ENCODE peak calls at places on chromosome 7, in four cellular contexts. One of them, this sample, is unnamed.

GRCh38 chr7:3683886-3684539 is 383.0 kb downstream of the SDK1 start:
- DNase-seq in lower lobe of right lung: no peak
- DNase-seq in naive thymus-derived CD4-positive, alpha-beta T cell: no peak
- DNase-seq in upper lobe of left lung: no peak
- DNase-seq in this sample: no peak

GRCh38 chr7:124489925-124490324 is 275.7 kb downstream of the GPR37 start:
- DNase-seq in lower lobe of right lung: no peak
- DNase-seq in naive thymus-derived CD4-positive, alpha-beta T cell: no peak
- DNase-seq in upper lobe of left lung: no peak
- DNase-seq in this sample: no peak

GRCh38 chr7:14270099-14270498 is 280.6 kb upstream of the ETV1 start:
- DNase-seq in lower lobe of right lung: no peak
- DNase-seq in naive thymus-derived CD4-positive, alpha-beta T cell: no peak
- DNase-seq in upper lobe of left lung: no peak
- DNase-seq in this sample: no peak

GRCh38 chr7:117302396-117302795 is 20.5 kb downstream of the WNT2 start:
- DNase-seq in lower lobe of right lung: no peak
- DNase-seq in naive thymus-derived CD4-positive, alpha-beta T cell: no peak
- DNase-seq in upper lobe of left lung: no peak
- DNase-seq in this sample: no peak

GRCh38 chr7:159097661-159098423 is 46.8 kb downstream of the VIPR2 start:
- DNase-seq in lower lobe of right lung: no peak
- DNase-seq in naive thymus-derived CD4-positive, alpha-beta T cell: no peak
- DNase-seq in upper lobe of left lung: peak; percentile 16
- DNase-seq in this sample: no peak

GRCh38 chr7:95303501-95303900 is 20.8 kb downstream of the PON1 start:
- DNase-seq in lower lobe of right lung: no peak
- DNase-seq in naive thymus-derived CD4-positive, alpha-beta T cell: no peak
- DNase-seq in upper lobe of left lung: no peak
- DNase-seq in this sample: no peak

GRCh38 chr7:6508539-6508938 is 42.7 kb downstream of the GRID2IP start:
- DNase-seq in lower lobe of right lung: no peak
- DNase-seq in naive thymus-derived CD4-positive, alpha-beta T cell: no peak
- DNase-seq in upper lobe of left lung: no peak
- DNase-seq in this sample: no peak

GRCh38 chr7:36203081-36203775 is 50.2 kb downstream of the EEPD1 start:
- DNase-seq in lower lobe of right lung: no peak
- DNase-seq in naive thymus-derived CD4-positive, alpha-beta T cell: no peak
- DNase-seq in upper lobe of left lung: no peak
- DNase-seq in this sample: no peak

GRCh38 chr7:116582164-116582732 is 57.4 kb downstream of the CAV1 start:
- DNase-seq in lower lobe of right lung: no peak
- DNase-seq in naive thymus-derived CD4-positive, alpha-beta T cell: no peak
- DNase-seq in upper lobe of left lung: no peak
- DNase-seq in this sample: no peak

GRCh38 chr7:134048166-134048565 is 79.0 kb upstream of the LRGUK start:
- DNase-seq in lower lobe of right lung: no peak
- DNase-seq in naive thymus-derived CD4-positive, alpha-beta T cell: no peak
- DNase-seq in upper lobe of left lung: no peak
- DNase-seq in this sample: no peak

GRCh38 chr7:104096683-104097082 is 107.2 kb upstream of the RELN start:
- DNase-seq in lower lobe of right lung: no peak
- DNase-seq in naive thymus-derived CD4-positive, alpha-beta T cell: no peak
- DNase-seq in upper lobe of left lung: no peak
- DNase-seq in this sample: no peak

GRCh38 chr7:120064565-120064964 is 208.4 kb upstream of the KCND2 start:
- DNase-seq in lower lobe of right lung: no peak
- DNase-seq in naive thymus-derived CD4-positive, alpha-beta T cell: no peak
- DNase-seq in upper lobe of left lung: no peak
- DNase-seq in this sample: no peak

GRCh38 chr7:151891753-151892152 is 14.8 kb upstream of the PRKAG2 start:
- DNase-seq in lower lobe of right lung: no peak
- DNase-seq in naive thymus-derived CD4-positive, alpha-beta T cell: no peak
- DNase-seq in upper lobe of left lung: no peak
- DNase-seq in this sample: no peak

GRCh38 chr7:2148189-2148588 is 84.6 kb downstream of the MAD1L1 start:
- DNase-seq in lower lobe of right lung: no peak
- DNase-seq in naive thymus-derived CD4-positive, alpha-beta T cell: no peak
- DNase-seq in upper lobe of left lung: no peak
- DNase-seq in this sample: no peak

GRCh38 chr7:135180122-135180521 is 9.6 kb upstream of the CYREN start:
- DNase-seq in lower lobe of right lung: no peak
- DNase-seq in naive thymus-derived CD4-positive, alpha-beta T cell: no peak
- DNase-seq in upper lobe of left lung: no peak
- DNase-seq in this sample: no peak

GRCh38 chr7:125363873-125364272 is 434.2 kb upstream of the POT1 start:
- DNase-seq in lower lobe of right lung: no peak
- DNase-seq in naive thymus-derived CD4-positive, alpha-beta T cell: no peak
- DNase-seq in upper lobe of left lung: no peak
- DNase-seq in this sample: peak; percentile 31

GRCh38 chr7:157651366-157652160 is 314.8 kb downstream of the DNAJB6 start:
- DNase-seq in lower lobe of right lung: no peak
- DNase-seq in naive thymus-derived CD4-positive, alpha-beta T cell: no peak
- DNase-seq in upper lobe of left lung: no peak
- DNase-seq in this sample: no peak

GRCh38 chr7:2870471-2870941 is 26.4 kb upstream of the GNA12 start:
- DNase-seq in lower lobe of right lung: peak; percentile 78
- DNase-seq in naive thymus-derived CD4-positive, alpha-beta T cell: peak; percentile 61
- DNase-seq in upper lobe of left lung: peak; percentile 71
- DNase-seq in this sample: no peak

GRCh38 chr7:36015733-36016132 is 137.3 kb upstream of the EEPD1 start:
- DNase-seq in lower lobe of right lung: no peak
- DNase-seq in naive thymus-derived CD4-positive, alpha-beta T cell: no peak
- DNase-seq in upper lobe of left lung: no peak
- DNase-seq in this sample: peak; percentile 24

GRCh38 chr7:44141221-44141850 is at the start of gene MYL7:
- DNase-seq in lower lobe of right lung: no peak
- DNase-seq in naive thymus-derived CD4-positive, alpha-beta T cell: no peak
- DNase-seq in upper lobe of left lung: no peak
- DNase-seq in this sample: no peak

GRCh38 chr7:116834815-116835533 is 27.4 kb upstream of the CAPZA2 start:
- DNase-seq in lower lobe of right lung: no peak
- DNase-seq in naive thymus-derived CD4-positive, alpha-beta T cell: no peak
- DNase-seq in upper lobe of left lung: no peak
- DNase-seq in this sample: no peak

GRCh38 chr7:33849004-33849403 is 56.3 kb upstream of the BMPER start:
- DNase-seq in lower lobe of right lung: no peak
- DNase-seq in naive thymus-derived CD4-positive, alpha-beta T cell: no peak
- DNase-seq in upper lobe of left lung: no peak
- DNase-seq in this sample: no peak

GRCh38 chr7:80362677-80363076 is 149.2 kb downstream of the GNAT3 start:
- DNase-seq in lower lobe of right lung: no peak
- DNase-seq in naive thymus-derived CD4-positive, alpha-beta T cell: no peak
- DNase-seq in upper lobe of left lung: no peak
- DNase-seq in this sample: no peak

GRCh38 chr7:21869785-21870402 is 75.8 kb downstream of the CDCA7L start:
- DNase-seq in lower lobe of right lung: no peak
- DNase-seq in naive thymus-derived CD4-positive, alpha-beta T cell: no peak
- DNase-seq in upper lobe of left lung: no peak
- DNase-seq in this sample: no peak

GRCh38 chr7:359226-359775 is 69.3 kb downstream of the FOXL3 start:
- DNase-seq in lower lobe of right lung: peak; percentile 33
- DNase-seq in naive thymus-derived CD4-positive, alpha-beta T cell: no peak
- DNase-seq in upper lobe of left lung: no peak
- DNase-seq in this sample: no peak

GRCh38 chr7:105677803-105678583 is 96.7 kb upstream of the EFCAB10 start:
- DNase-seq in lower lobe of right lung: peak; percentile 76
- DNase-seq in naive thymus-derived CD4-positive, alpha-beta T cell: peak; percentile 71
- DNase-seq in upper lobe of left lung: peak; percentile 83
- DNase-seq in this sample: no peak

GRCh38 chr7:135208417-135208793 is 2.9 kb downstream of the WDR91 start:
- DNase-seq in lower lobe of right lung: no peak
- DNase-seq in naive thymus-derived CD4-positive, alpha-beta T cell: no peak
- DNase-seq in upper lobe of left lung: no peak
- DNase-seq in this sample: no peak

GRCh38 chr7:88089484-88090050 is 130.3 kb downstream of the SRI start:
- DNase-seq in lower lobe of right lung: no peak
- DNase-seq in naive thymus-derived CD4-positive, alpha-beta T cell: no peak
- DNase-seq in upper lobe of left lung: no peak
- DNase-seq in this sample: no peak

GRCh38 chr7:66958708-66959350 is 36.6 kb downstream of the SBDS start:
- DNase-seq in lower lobe of right lung: no peak
- DNase-seq in naive thymus-derived CD4-positive, alpha-beta T cell: no peak
- DNase-seq in upper lobe of left lung: no peak
- DNase-seq in this sample: no peak

GRCh38 chr7:132656846-132657776 is 80.8 kb upstream of the PLXNA4 start:
- DNase-seq in lower lobe of right lung: no peak
- DNase-seq in naive thymus-derived CD4-positive, alpha-beta T cell: no peak
- DNase-seq in upper lobe of left lung: no peak
- DNase-seq in this sample: no peak

GRCh38 chr7:100478966-100479660 is at the start of gene TSC22D4:
- DNase-seq in lower lobe of right lung: peak; percentile 93
- DNase-seq in naive thymus-derived CD4-positive, alpha-beta T cell: peak; percentile 96
- DNase-seq in upper lobe of left lung: peak; percentile 96
- DNase-seq in this sample: peak; percentile 95
- H3K4me1 ChIP-seq in lower lobe of right lung: peaks cover 48% of the 10 kb centered on the region
- H3K4me1 ChIP-seq in naive thymus-derived CD4-positive, alpha-beta T cell: peaks cover 42% of the 10 kb centered on the region
- H3K4me1 ChIP-seq in upper lobe of left lung: peaks cover 65% of the 10 kb centered on the region
- H3K4me1 ChIP-seq in this sample: peaks cover 27% of the 10 kb centered on the region

DNA sequence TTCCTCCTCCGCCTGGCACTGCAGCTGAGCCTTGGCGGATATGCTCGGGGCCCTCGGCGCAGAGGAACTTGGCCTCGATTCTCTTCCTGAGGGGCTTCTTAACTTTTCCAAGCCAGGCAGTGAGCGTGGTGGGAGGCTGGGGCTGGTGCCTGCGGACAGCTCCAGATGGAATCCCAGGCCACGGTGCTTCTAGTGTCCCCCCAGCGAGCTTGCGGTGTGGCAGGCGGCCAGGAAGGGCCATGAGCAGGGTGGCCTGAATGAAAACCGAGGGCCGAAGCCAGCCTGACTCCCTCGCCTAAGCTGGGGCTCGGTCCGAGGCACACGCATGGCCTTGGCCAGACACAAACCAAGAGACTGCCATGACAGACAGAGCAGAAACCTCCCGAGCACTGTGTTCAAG is 31.3 kb downstream of the RCC1L start:
- DNase-seq in lower lobe of right lung: no peak
- DNase-seq in naive thymus-derived CD4-positive, alpha-beta T cell: no peak
- DNase-seq in upper lobe of left lung: no peak
- DNase-seq in this sample: no peak
- H3K4me1 ChIP-seq in lower lobe of right lung: no peaks in the 10 kb centered on the region
- H3K4me1 ChIP-seq in naive thymus-derived CD4-positive, alpha-beta T cell: no peaks in the 10 kb centered on the region
- H3K4me1 ChIP-seq in upper lobe of left lung: no peaks in the 10 kb centered on the region
- H3K4me1 ChIP-seq in this sample: no peaks in the 10 kb centered on the region

GRCh38 chr7:121391686-121392085 is 4.4 kb downstream of the FAM3C start:
- DNase-seq in lower lobe of right lung: no peak
- DNase-seq in naive thymus-derived CD4-positive, alpha-beta T cell: no peak
- DNase-seq in upper lobe of left lung: no peak
- DNase-seq in this sample: no peak

GRCh38 chr7:121392277-121393004 is 3.7 kb downstream of the FAM3C start:
- DNase-seq in lower lobe of right lung: no peak
- DNase-seq in naive thymus-derived CD4-positive, alpha-beta T cell: no peak
- DNase-seq in upper lobe of left lung: no peak
- DNase-seq in this sample: no peak

GRCh38 chr7:121388950-121389349 is 7.2 kb downstream of the FAM3C start:
- DNase-seq in lower lobe of right lung: no peak
- DNase-seq in naive thymus-derived CD4-positive, alpha-beta T cell: no peak
- DNase-seq in upper lobe of left lung: no peak
- DNase-seq in this sample: no peak

GRCh38 chr7:121393005-121393366 is 3.1 kb downstream of the FAM3C start:
- DNase-seq in lower lobe of right lung: no peak
- DNase-seq in naive thymus-derived CD4-positive, alpha-beta T cell: no peak
- DNase-seq in upper lobe of left lung: no peak
- DNase-seq in this sample: no peak

GRCh38 chr7:121390109-121390508 is 6.0 kb downstream of the FAM3C start:
- DNase-seq in lower lobe of right lung: no peak
- DNase-seq in naive thymus-derived CD4-positive, alpha-beta T cell: no peak
- DNase-seq in upper lobe of left lung: no peak
- DNase-seq in this sample: no peak
- H3K4me1 ChIP-seq in lower lobe of right lung: peaks cover 22% of the 10 kb centered on the region
- H3K4me1 ChIP-seq in naive thymus-derived CD4-positive, alpha-beta T cell: peaks cover 6% of the 10 kb centered on the region
- H3K4me1 ChIP-seq in upper lobe of left lung: peaks cover 12% of the 10 kb centered on the region
- H3K4me1 ChIP-seq in this sample: peaks cover 10% of the 10 kb centered on the region

GRCh38 chr7:131029002-131029401 is 295.0 kb upstream of the KLF14 start:
- DNase-seq in lower lobe of right lung: no peak
- DNase-seq in naive thymus-derived CD4-positive, alpha-beta T cell: no peak
- DNase-seq in upper lobe of left lung: no peak
- DNase-seq in this sample: no peak

GRCh38 chr7:131028293-131028692 is 294.3 kb upstream of the KLF14 start:
- DNase-seq in lower lobe of right lung: no peak
- DNase-seq in naive thymus-derived CD4-positive, alpha-beta T cell: no peak
- DNase-seq in upper lobe of left lung: no peak
- DNase-seq in this sample: no peak

GRCh38 chr7:131021902-131022301 is 287.9 kb upstream of the KLF14 start:
- DNase-seq in lower lobe of right lung: no peak
- DNase-seq in naive thymus-derived CD4-positive, alpha-beta T cell: no peak
- DNase-seq in upper lobe of left lung: peak; percentile 42
- DNase-seq in this sample: no peak

GRCh38 chr7:131027287-131027773 is 293.3 kb upstream of the KLF14 start:
- DNase-seq in lower lobe of right lung: peak; percentile 51
- DNase-seq in naive thymus-derived CD4-positive, alpha-beta T cell: no peak
- DNase-seq in upper lobe of left lung: peak; percentile 58
- DNase-seq in this sample: no peak

GRCh38 chr7:131026297-131027003 is 292.4 kb upstream of the KLF14 start:
- DNase-seq in lower lobe of right lung: no peak
- DNase-seq in naive thymus-derived CD4-positive, alpha-beta T cell: no peak
- DNase-seq in upper lobe of left lung: no peak
- DNase-seq in this sample: no peak
- H3K4me1 ChIP-seq in lower lobe of right lung: peaks cover 74% of the 10 kb centered on the region
- H3K4me1 ChIP-seq in naive thymus-derived CD4-positive, alpha-beta T cell: peaks cover 56% of the 10 kb centered on the region
- H3K4me1 ChIP-seq in upper lobe of left lung: peaks cover 72% of the 10 kb centered on the region
- H3K4me1 ChIP-seq in this sample: peaks cover 6% of the 10 kb centered on the region

This sample was measured in SJSA1.